ENCODE peak calls at places on chromosomes 3 and 15, in seven cellular contexts. W is cardiac muscle cell, G is GM13977, Y is epithelial cell of proximal tubule, P is HFFc6, T is K562, N is HCT116. E is an unnamed sample.

GRCh38 chr15:100022426-100022825 is 289.2 kb upstream of the LYSMD4 start:
- DNase-seq in W (no peak), G (no peak), Y (no peak), P (no peak), T (no peak), N (no peak), E (no peak)

GRCh38 chr3:65052101-65052500 is 364.3 kb upstream of the ADAMTS9 start:
- DNase-seq in W (peak), G (no peak), Y (no peak), P (no peak), T (no peak), N (no peak), E (no peak)

GRCh38 chr3:182327196-182327681 is 466.1 kb upstream of the ATP11B start:
- DNase-seq in W (no peak), G (no peak), Y (no peak), P (no peak), T (no peak), N (no peak), E (no peak)

GRCh38 chr3:52277071-52277964 is 1.1 kb downstream of the WDR82 start:
- DNase-seq in W (peak), G (peak), Y (no peak), P (peak), T (peak), N (no peak), E (peak)

GRCh38 chr3:63064216-63064755 is 189.1 kb upstream of the CADPS start:
- DNase-seq in W (no peak), G (no peak), Y (no peak), P (no peak), T (no peak), N (no peak), E (no peak)

GRCh38 chr3:44355634-44356033 is 17.1 kb downstream of the TCAIM start:
- DNase-seq in W (peak), G (no peak), Y (no peak), P (peak), T (peak), N (no peak), E (no peak)

GRCh38 chr3:46905661-46906451 is 28.3 kb downstream of the PTH1R start:
- DNase-seq in W (no peak), G (no peak), Y (no peak), P (no peak), T (no peak), N (no peak), E (no peak)

GRCh38 chr15:76107169-76107568 is 47.4 kb downstream of the TMEM266 start:
- DNase-seq in W (no peak), G (no peak), Y (no peak), P (peak), T (no peak), N (no peak), E (no peak)

GRCh38 chr15:47568030-47568429 is 149.3 kb upstream of the SEMA6D start:
- DNase-seq in W (no peak), G (no peak), Y (no peak), P (no peak), T (no peak), N (no peak), E (no peak)

GRCh38 chr15:25241241-25241801 is 197.5 kb downstream of the UBE3A start:
- DNase-seq in W (no peak), G (no peak), Y (no peak), P (no peak), T (no peak), N (no peak), E (no peak)

GRCh38 chr15:62732078-62732477 is 310.5 kb upstream of the TPM1 start:
- DNase-seq in W (peak), G (no peak), Y (no peak), P (no peak), T (no peak), N (no peak), E (no peak)

GRCh38 chr3:46122046-46122445 is 86.1 kb downstream of the CCR1 start:
- DNase-seq in W (peak), G (no peak), Y (no peak), P (no peak), T (no peak), N (no peak), E (no peak)

GRCh38 chr15:69410290-69410874 is 3.8 kb upstream of the KIF23 start:
- DNase-seq in W (no peak), G (no peak), Y (no peak), P (peak), T (no peak), N (peak), E (no peak)

GRCh38 chr3:72756900-72757299 is 91.3 kb downstream of the SHQ1 start:
- DNase-seq in W (no peak), G (peak), Y (no peak), P (no peak), T (no peak), N (no peak), E (peak)

GRCh38 chr15:33156021-33156420 is 38.5 kb downstream of the FMN1 start:
- DNase-seq in W (no peak), G (no peak), Y (no peak), P (no peak), T (no peak), N (no peak), E (no peak)

GRCh38 chr3:161171113-161171512 is 50.0 kb upstream of the NMD3 start:
- DNase-seq in W (peak), G (no peak), Y (peak), P (peak), T (no peak), N (no peak), E (no peak)

GRCh38 chr3:191236635-191237034 is 37.6 kb downstream of the OSTN start:
- DNase-seq in W (peak), G (no peak), Y (no peak), P (peak), T (no peak), N (no peak), E (no peak)

GRCh38 chr3:58646503-58646902 is 20.1 kb downstream of the FAM3D start:
- DNase-seq in W (no peak), G (no peak), Y (no peak), P (no peak), T (no peak), N (no peak), E (no peak)

DNA sequence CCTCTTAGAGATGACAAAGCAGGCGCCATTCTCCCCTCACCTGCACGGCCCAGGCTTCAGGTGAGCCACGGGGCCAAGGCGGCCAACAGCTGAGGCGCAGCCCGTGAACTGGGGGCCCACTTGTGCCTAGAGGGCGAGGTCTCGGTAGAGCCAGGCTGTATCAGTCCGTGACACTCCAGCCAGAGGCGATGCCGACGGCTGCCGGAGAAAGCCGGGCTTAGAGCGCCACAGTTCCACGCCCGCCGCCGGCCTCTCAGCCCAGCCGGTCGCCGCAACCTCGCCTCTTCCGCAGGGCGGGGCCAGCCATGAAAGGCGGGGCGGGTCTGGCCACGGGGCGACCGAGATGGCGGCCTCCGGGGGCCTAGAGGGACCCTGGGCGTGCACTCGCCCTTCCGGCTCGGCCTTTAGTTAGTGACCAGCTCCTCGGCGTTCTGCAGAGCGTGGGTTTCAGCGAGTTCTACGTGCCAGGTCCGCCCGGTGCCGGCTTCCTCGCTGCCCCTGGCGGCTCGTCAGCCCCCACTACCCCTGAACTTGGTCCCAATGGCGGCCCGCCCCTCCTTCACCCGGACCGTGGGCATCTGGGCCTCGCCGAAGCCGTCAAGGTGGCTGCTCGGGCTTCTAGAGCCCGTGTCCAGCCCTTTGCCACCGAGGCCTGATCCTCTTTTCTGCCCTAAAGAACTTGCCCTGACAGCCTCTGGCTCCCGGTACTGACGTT is at the start of gene ZNF621:
- DNase-seq in W (peak), G (peak), Y (no peak), P (peak), T (peak), N (peak), E (peak)
- TF ChIP-seq CTCF in W (no peak), G (no peak), Y (no peak), P (peak), T (no peak), N (no peak), E (no peak)

DNA sequence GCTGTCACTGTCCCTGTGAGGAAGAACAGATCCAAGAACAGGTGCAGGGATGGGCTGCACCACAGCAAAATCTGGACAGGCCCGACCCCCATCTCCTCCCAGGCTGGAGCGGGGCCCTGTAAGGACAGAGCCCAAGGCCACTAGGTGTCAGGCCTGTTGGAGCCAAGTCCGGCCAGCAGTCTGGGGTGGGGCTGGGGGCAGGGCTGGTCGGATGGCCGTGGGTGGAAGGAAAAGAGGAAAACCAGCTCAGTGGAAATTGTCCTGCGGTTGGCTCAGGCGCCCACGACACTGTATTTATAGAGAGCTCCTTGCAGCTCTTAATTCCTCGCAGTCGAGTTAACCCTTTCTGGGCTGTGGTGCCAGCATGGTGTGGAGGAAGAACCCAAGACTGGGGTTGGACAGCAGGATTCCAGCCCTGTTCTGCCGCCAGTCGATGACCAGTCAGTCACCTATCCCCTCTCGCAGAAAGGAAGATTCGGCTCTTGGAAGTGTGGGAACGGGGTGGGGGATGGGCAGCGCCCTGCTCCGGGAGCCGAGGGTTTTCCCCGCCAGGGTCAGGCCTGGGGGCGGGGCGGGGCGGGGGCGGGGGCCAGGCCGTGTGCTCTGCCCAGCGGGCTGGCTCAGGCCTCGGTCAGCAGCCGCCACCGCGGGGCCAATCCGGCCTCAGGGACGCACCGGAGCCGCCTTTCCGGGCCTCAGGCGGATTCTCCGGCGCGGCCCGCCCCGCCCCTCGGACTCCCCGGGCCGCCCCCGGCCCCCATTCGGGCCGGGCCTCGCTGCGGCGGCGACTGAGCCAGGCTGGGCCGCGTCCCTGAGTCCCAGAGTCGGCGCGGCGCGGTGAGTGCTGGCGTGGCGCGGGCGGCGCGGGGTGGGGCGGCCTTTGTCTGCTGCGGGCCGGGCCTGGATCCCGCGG is at the start of gene CD276:
- DNase-seq in W (peak), G (peak), Y (peak), P (peak), T (peak), N (peak), E (peak)
- TF ChIP-seq CTCF in W (peak), G (peak), Y (peak), P (peak), T (peak), N (peak), E (peak)

GRCh38 chr3:79490165-79491028 is 277.4 kb downstream of the ROBO1 start:
- DNase-seq in W (peak), G (no peak), Y (no peak), P (peak), T (no peak), N (no peak), E (no peak)
- TF ChIP-seq CTCF in W (peak), G (no peak), Y (peak), P (peak), T (no peak), N (no peak), E (no peak)

DNA sequence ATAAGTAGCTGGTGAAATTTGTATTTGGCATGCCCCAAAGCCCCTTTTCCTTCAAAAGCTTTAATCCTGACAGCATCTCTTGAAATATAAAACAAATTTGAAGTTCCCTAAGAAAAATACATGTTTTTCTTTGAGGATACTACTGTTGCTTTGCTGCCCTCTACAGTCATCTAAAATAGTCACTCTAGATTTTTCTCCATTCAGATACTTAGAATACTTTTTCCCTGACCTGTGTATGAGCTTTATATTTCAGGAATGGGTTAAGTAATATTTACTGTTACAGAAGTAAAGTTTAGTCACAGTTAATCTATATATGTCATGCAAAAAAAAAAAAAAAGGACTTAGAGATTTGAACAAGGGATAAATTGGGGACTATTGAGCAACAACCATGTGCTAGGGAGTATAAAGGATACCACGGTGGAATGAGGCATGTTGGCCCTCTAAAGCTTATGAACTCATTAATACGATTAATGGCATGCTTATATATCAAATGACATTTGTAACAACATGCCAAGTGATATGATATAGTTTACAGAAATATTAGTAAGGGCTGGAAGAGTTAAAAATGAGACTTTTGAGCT is 8.8 kb downstream of the NECTIN3 start:
- DNase-seq in W (peak), G (no peak), Y (no peak), P (peak), T (peak), N (no peak), E (no peak)
- TF ChIP-seq CTCF in W (peak), G (peak), Y (peak), P (peak), T (peak), N (peak), E (no peak)

GRCh38 chr15:49832421-49832980 is 211.7 kb downstream of the DTWD1 start:
- DNase-seq in W (no peak), G (no peak), Y (no peak), P (no peak), T (peak), N (no peak), E (no peak)
- TF ChIP-seq CTCF in W (peak), G (no peak), Y (peak), P (peak), T (peak), N (peak), E (no peak)

DNA sequence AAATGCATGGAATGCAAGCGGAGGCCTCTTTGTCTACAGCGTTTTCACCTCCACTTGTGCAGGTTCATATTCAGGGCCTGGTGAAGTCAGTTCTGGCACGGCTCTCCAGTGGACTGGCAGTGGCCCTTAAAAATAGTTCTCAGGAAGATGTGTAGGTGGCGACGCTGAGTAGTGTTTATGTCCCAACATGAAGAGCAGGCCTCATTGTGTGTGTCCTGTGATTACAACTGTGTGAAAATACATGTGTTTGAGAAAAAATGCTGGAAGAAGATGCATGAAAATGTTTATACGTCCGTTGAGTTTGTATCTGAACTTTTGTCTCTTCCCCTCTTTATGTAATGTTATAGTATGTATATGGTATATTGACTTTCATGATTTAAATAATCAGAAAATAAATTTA is 7.2 kb downstream of the LIPC start:
- DNase-seq in W (peak), G (peak), Y (no peak), P (peak), T (peak), N (peak), E (peak)
- TF ChIP-seq CTCF in W (peak), G (peak), Y (peak), P (peak), T (peak), N (peak), E (peak)

GRCh38 chr15:28098766-28099554 is at the start of gene OCA2:
- DNase-seq in W (peak), G (no peak), Y (no peak), P (no peak), T (peak), N (no peak), E (no peak)
- TF ChIP-seq CTCF in W (peak), G (peak), Y (peak), P (peak), T (peak), N (no peak), E (no peak)

GRCh38 chr15:49605588-49605987 is 15.0 kb downstream of the FAM227B start:
- DNase-seq in W (no peak), G (no peak), Y (no peak), P (no peak), T (no peak), N (no peak), E (no peak)

GRCh38 chr15:49604625-49605409 is 15.8 kb downstream of the FAM227B start:
- DNase-seq in W (no peak), G (no peak), Y (no peak), P (no peak), T (no peak), N (no peak), E (no peak)

GRCh38 chr15:49610166-49610918 is 10.3 kb downstream of the FAM227B start:
- DNase-seq in W (peak), G (no peak), Y (no peak), P (no peak), T (no peak), N (no peak), E (no peak)

GRCh38 chr15:49606594-49606993 is 14.0 kb downstream of the FAM227B start:
- DNase-seq in W (peak), G (no peak), Y (no peak), P (no peak), T (no peak), N (no peak), E (no peak)
- TF ChIP-seq CTCF in W (no peak), G (no peak), Y (peak), P (peak), T (no peak), N (no peak), E (no peak)

E was measured in GM13976.